ENCODE peak calls at places on chromosomes 11 and 22, in five cellular contexts. J is psoas muscle, O is uterus, I is PC-9, D is IMR-90. Y is an unnamed sample.

GRCh38 chr11:68855205-68855978 is 13.7 kb upstream of the CPT1A start:
- DNase-seq in J (peak; percentile 45), O (no peak), I (no peak), D (peak; percentile 55), Y (no peak)

GRCh38 chr22:38317995-38318715 is 922 bp upstream of the CSNK1E start:
- DNase-seq in J (peak; percentile 74), O (peak; percentile 88), I (peak; percentile 87), D (peak; percentile 93), Y (peak; percentile 58)

GRCh38 chr11:79313513-79313912 is 127.3 kb downstream of the TENM4 start:
- DNase-seq in J (no peak), O (no peak), I (no peak), D (no peak), Y (no peak)

GRCh38 chr11:64409278-64409677 is 50.3 kb downstream of the RPS6KA4 start:
- DNase-seq in J (no peak), O (no peak), I (no peak), D (no peak), Y (no peak)

GRCh38 chr11:67033661-67034166 is 10.8 kb downstream of the SYT12 start:
- DNase-seq in J (no peak), O (peak; percentile 68), I (no peak), D (peak; percentile 99), Y (no peak)

GRCh38 chr11:24093410-24093809 is 403.4 kb upstream of the LUZP2 start:
- DNase-seq in J (no peak), O (no peak), I (no peak), D (no peak), Y (no peak)

GRCh38 chr11:16211407-16211806 is 144.9 kb downstream of the SOX6 start:
- DNase-seq in J (no peak), O (no peak), I (no peak), D (no peak), Y (no peak)

GRCh38 chr11:67656278-67656922 is 5.9 kb upstream of the ACY3 start:
- DNase-seq in J (no peak), O (no peak), I (no peak), D (peak; percentile 7), Y (no peak)

GRCh38 chr11:130513132-130513531 is 64.7 kb downstream of the ADAMTS15 start:
- DNase-seq in J (peak; percentile 37), O (peak; percentile 42), I (no peak), D (no peak), Y (no peak)

GRCh38 chr22:17949926-17950473 is 74.4 kb downstream of the MICAL3 start:
- DNase-seq in J (no peak), O (no peak), I (no peak), D (no peak), Y (no peak)

GRCh38 chr11:66951927-66952337 is 6.3 kb downstream of the PC start:
- DNase-seq in J (no peak), O (no peak), I (no peak), D (peak; percentile 60), Y (no peak)

GRCh38 chr11:103736323-103736722 is 300.1 kb upstream of the DDI1 start:
- DNase-seq in J (no peak), O (no peak), I (no peak), D (no peak), Y (no peak)

GRCh38 chr11:72745925-72746550 is 6.2 kb downstream of the ARAP1 start:
- DNase-seq in J (no peak), O (no peak), I (no peak), D (no peak), Y (no peak)

GRCh38 chr11:72743321-72744221 is 8.6 kb downstream of the ARAP1 start:
- DNase-seq in J (no peak), O (no peak), I (no peak), D (no peak), Y (no peak)

GRCh38 chr11:72742522-72743320 is 9.5 kb downstream of the ARAP1 start:
- DNase-seq in J (no peak), O (no peak), I (no peak), D (no peak), Y (no peak)

GRCh38 chr11:72745511-72745910 is 6.7 kb downstream of the ARAP1 start:
- DNase-seq in J (no peak), O (no peak), I (no peak), D (no peak), Y (no peak)

GRCh38 chr11:72744474-72744873 is 7.7 kb downstream of the ARAP1 start:
- DNase-seq in J (no peak), O (no peak), I (no peak), D (no peak), Y (no peak)
- H3K4me3 ChIP-seq in J (no peak overlapping the region), O (no peak overlapping the region), I (no peak overlapping the region), D (no peak overlapping the region), Y (no peak overlapping the region)

GRCh38 chr22:21585389-21585788 is 17.9 kb downstream of the UBE2L3 start:
- DNase-seq in J (no peak), O (no peak), I (no peak), D (no peak), Y (no peak)
- H3K4me1 ChIP-seq in J (peaks cover 38% of the 10 kb centered on the region), O (no peaks in the 10 kb centered on the region), I (no peaks in the 10 kb centered on the region), D (peaks cover 18% of the 10 kb centered on the region), Y (peaks cover 16% of the 10 kb centered on the region)

DNA sequence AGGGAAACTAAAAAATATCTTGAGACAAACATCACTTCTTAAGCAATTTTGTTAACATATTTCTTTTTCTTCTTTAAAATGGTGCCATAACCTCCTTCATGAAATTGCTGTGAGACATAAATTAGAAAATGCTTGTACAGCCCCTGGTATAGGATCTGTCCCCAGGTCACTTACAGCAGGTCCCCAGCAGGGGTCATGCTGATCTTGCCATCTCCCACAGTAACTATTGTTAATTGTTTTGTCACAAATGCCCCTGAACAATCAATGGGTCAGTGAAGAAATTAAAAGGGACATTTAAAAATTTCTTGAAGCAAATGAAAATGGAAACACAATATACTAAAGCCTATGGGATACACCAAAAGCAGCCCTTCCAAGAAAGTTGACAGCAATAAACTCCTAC is 99.8 kb upstream of the OR4B1 start:
- DNase-seq in J (no peak), O (no peak), I (no peak), D (no peak), Y (no peak)
- TF ChIP-seq CTCF in J (peak; percentile 7), O (no peak), I (peak; percentile 65), D (peak; percentile 15), Y (peak; percentile 18)

DNA sequence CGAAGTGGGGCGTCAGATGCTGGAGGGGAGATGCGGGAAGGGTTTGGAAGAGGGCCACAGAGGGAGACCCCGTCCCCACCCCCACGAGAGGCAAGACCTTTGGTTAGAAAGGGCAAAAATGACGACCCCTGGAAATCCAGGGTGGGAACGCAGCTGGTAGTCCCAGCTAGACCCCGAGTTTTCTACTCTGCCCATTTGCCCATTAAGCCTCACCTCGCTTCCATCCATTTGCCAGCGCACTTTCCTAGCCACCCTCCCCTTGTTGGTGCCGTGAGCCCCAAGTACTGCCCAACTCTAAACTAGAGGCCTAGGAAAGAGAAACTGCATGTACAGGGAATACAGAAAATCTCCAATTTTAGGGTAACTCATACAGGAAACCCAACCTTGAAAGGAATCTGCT is 370 bp downstream of the DDX25 start:
- DNase-seq in J (no peak), O (no peak), I (no peak), D (no peak), Y (no peak)
- H3K4me3 ChIP-seq in J (peak overlapping the region; percentile 87), O (no peak overlapping the region), I (no peak overlapping the region), D (no peak overlapping the region), Y (peak overlapping the region; percentile 91)

GRCh38 chr11:118435233-118435892 is 929 bp upstream of the KMT2A start:
- DNase-seq in J (peak; percentile 39), O (peak; percentile 30), I (peak; percentile 58), D (peak; percentile 20), Y (peak; percentile 8)

GRCh38 chr11:118436639-118437045 is 350 bp downstream of the KMT2A start:
- DNase-seq in J (no peak), O (no peak), I (no peak), D (peak; percentile 21), Y (no peak)

GRCh38 chr11:118434123-118434552 is 2.2 kb upstream of the KMT2A start:
- DNase-seq in J (no peak), O (no peak), I (no peak), D (peak; percentile 48), Y (no peak)

GRCh38 chr11:118435893-118436624 is at the start of gene KMT2A:
- DNase-seq in J (peak; percentile 99), O (peak; percentile 97), I (peak; percentile 98), D (peak; percentile 95), Y (peak; percentile 88)

GRCh38 chr11:118434553-118435232 is 1.6 kb upstream of the KMT2A start:
- DNase-seq in J (peak; percentile 30), O (peak; percentile 33), I (peak; percentile 29), D (peak; percentile 40), Y (no peak)
- H3K4me1 ChIP-seq in J (peaks cover 23% of the 10 kb centered on the region), O (no peaks in the 10 kb centered on the region), I (peaks cover 31% of the 10 kb centered on the region), D (peaks cover 4% of the 10 kb centered on the region), Y (peaks cover 15% of the 10 kb centered on the region)